ENCODE peak calls at places on chromosome 22, in six cellular contexts. H, N, M, P, D and E are unnamed samples.

GRCh38 chr22:48864748-48865147 is 962.9 kb downstream of the BRD1 start:
- DNase-seq in H (no peak), N (no peak), M (no peak), P (no peak), D (no peak), E (no peak)

GRCh38 chr22:44175676-44176075 is 5.0 kb upstream of the PARVG start:
- DNase-seq in H (no peak), N (no peak), M (no peak), P (no peak), D (no peak), E (no peak)

GRCh38 chr22:43208703-43209522 is 22.0 kb upstream of the TTLL12 start:
- DNase-seq in H (no peak), N (no peak), M (no peak), P (no peak), D (no peak), E (no peak)

GRCh38 chr22:38163844-38164577 is 17.6 kb downstream of the PLA2G6 start:
- DNase-seq in H (no peak), N (no peak), M (no peak), P (no peak), D (no peak), E (no peak)

GRCh38 chr22:42930810-42931420 is 73.8 kb upstream of the ARFGAP3 start:
- DNase-seq in H (no peak), N (no peak), M (no peak), P (peak; percentile 57), D (no peak), E (no peak)

GRCh38 chr22:21951931-21952465 is 650 bp downstream of the PPM1F start:
- DNase-seq in H (no peak), N (peak; percentile 6), M (peak; percentile 4), P (no peak), D (peak; percentile 54), E (no peak)

GRCh38 chr22:18068381-18068988 is 9.3 kb upstream of the PEX26 start:
- DNase-seq in H (no peak), N (no peak), M (no peak), P (peak; percentile 61), D (no peak), E (no peak)

GRCh38 chr22:43262990-43263644 is 76.2 kb upstream of the TTLL12 start:
- DNase-seq in H (peak; percentile 71), N (no peak), M (peak; percentile 37), P (peak; percentile 13), D (peak; percentile 78), E (no peak)

GRCh38 chr22:39723463-39723862 is 152.9 kb downstream of the CACNA1I start:
- DNase-seq in H (no peak), N (no peak), M (no peak), P (no peak), D (no peak), E (no peak)

GRCh38 chr22:44493206-44493605 is 4.8 kb downstream of the RTL6 start:
- DNase-seq in H (no peak), N (no peak), M (no peak), P (no peak), D (no peak), E (no peak)

GRCh38 chr22:40758390-40758789 is 60.8 kb downstream of the SLC25A17 start:
- DNase-seq in H (no peak), N (no peak), M (no peak), P (no peak), D (no peak), E (no peak)

GRCh38 chr22:50008151-50009040 is 4.2 kb downstream of the IL17REL start:
- DNase-seq in H (no peak), N (no peak), M (no peak), P (no peak), D (peak; percentile 4), E (no peak)

GRCh38 chr22:48425091-48425506 is 1402.6 kb downstream of the BRD1 start:
- DNase-seq in H (no peak), N (no peak), M (no peak), P (no peak), D (no peak), E (no peak)

GRCh38 chr22:50710221-50710620 is 27.8 kb upstream of the ACR start:
- DNase-seq in H (no peak), N (no peak), M (no peak), P (no peak), D (no peak), E (no peak)

GRCh38 chr22:40567106-40567505 is 69.4 kb downstream of the MRTFA start:
- DNase-seq in H (no peak), N (peak; percentile 6), M (no peak), P (no peak), D (no peak), E (no peak)

GRCh38 chr22:42461511-42461910 is 29.3 kb upstream of the NFAM1 start:
- DNase-seq in H (no peak), N (no peak), M (no peak), P (no peak), D (no peak), E (no peak)

GRCh38 chr22:35554297-35554845 is 13.7 kb downstream of the RASD2 start:
- DNase-seq in H (no peak), N (no peak), M (no peak), P (no peak), D (no peak), E (no peak)

GRCh38 chr22:34639911-34640310 is 426.0 kb upstream of the ISX start:
- DNase-seq in H (no peak), N (no peak), M (no peak), P (no peak), D (no peak), E (no peak)

GRCh38 chr22:42432020-42432596 is at the start of gene NFAM1:
- DNase-seq in H (no peak), N (no peak), M (no peak), P (no peak), D (peak; percentile 41), E (no peak)

GRCh38 chr22:36743591-36744412 is 32.1 kb downstream of the IFT27 start:
- DNase-seq in H (no peak), N (no peak), M (no peak), P (no peak), D (no peak), E (no peak)

GRCh38 chr22:49693416-49693815 is 134.3 kb downstream of the BRD1 start:
- DNase-seq in H (no peak), N (no peak), M (no peak), P (no peak), D (no peak), E (no peak)

GRCh38 chr22:45181240-45181639 is 17.5 kb downstream of the NUP50 start:
- DNase-seq in H (no peak), N (no peak), M (no peak), P (no peak), D (no peak), E (no peak)

GRCh38 chr22:37710675-37711074 is 13.8 kb downstream of the TRIOBP start:
- DNase-seq in H (no peak), N (no peak), M (no peak), P (no peak), D (no peak), E (no peak)

GRCh38 chr22:33819743-33820142 is 100.5 kb downstream of the LARGE1 start:
- DNase-seq in H (no peak), N (no peak), M (no peak), P (no peak), D (no peak), E (no peak)

GRCh38 chr22:41193829-41194228 is 11.3 kb upstream of the L3MBTL2 start:
- DNase-seq in H (no peak), N (no peak), M (no peak), P (no peak), D (no peak), E (no peak)

DNA sequence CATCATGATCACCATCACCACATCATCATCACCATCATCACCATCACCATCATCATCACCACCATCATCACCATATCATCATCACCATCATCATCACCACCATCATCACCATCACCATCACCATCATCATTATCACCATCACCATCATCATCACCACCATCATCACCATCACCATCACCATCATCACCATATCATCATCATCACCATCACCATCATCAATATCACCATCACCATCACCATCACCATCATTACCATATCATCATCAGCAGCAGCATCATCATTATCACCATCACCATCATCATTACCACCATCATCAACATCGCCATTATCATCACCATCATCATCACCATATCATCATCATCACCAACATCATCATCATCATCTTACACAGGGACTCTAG is 351.1 kb downstream of the MIAT start:
- DNase-seq in H (no peak), N (no peak), M (no peak), P (no peak), D (no peak), E (no peak)
- TF ChIP-seq CTCF in H (no peak), N (no peak), M (no peak), P (no peak), D (no peak), E (no peak)

GRCh38 chr22:46635756-46636155 is 15.6 kb downstream of the GRAMD4 start:
- DNase-seq in H (no peak), N (no peak), M (no peak), P (no peak), D (peak; percentile 35), E (no peak)
- TF ChIP-seq CTCF in H (peak; percentile 33), N (no peak), M (no peak), P (peak; percentile 12), D (no peak), E (no peak)

GRCh38 chr22:31092161-31092560 is 11.0 kb downstream of the SMTN start:
- DNase-seq in H (no peak), N (no peak), M (no peak), P (no peak), D (no peak), E (no peak)

GRCh38 chr22:31089101-31090100 is 8.3 kb downstream of the SMTN start:
- DNase-seq in H (peak; percentile 32), N (no peak), M (peak; percentile 19), P (peak; percentile 5), D (peak; percentile 65), E (no peak)

GRCh38 chr22:31090217-31091085 is 9.3 kb downstream of the SMTN start:
- DNase-seq in H (no peak), N (no peak), M (no peak), P (no peak), D (no peak), E (no peak)

GRCh38 chr22:31093090-31093850 is 12.2 kb downstream of the SMTN start:
- DNase-seq in H (no peak), N (no peak), M (no peak), P (peak; percentile 84), D (no peak), E (no peak)

DNA sequence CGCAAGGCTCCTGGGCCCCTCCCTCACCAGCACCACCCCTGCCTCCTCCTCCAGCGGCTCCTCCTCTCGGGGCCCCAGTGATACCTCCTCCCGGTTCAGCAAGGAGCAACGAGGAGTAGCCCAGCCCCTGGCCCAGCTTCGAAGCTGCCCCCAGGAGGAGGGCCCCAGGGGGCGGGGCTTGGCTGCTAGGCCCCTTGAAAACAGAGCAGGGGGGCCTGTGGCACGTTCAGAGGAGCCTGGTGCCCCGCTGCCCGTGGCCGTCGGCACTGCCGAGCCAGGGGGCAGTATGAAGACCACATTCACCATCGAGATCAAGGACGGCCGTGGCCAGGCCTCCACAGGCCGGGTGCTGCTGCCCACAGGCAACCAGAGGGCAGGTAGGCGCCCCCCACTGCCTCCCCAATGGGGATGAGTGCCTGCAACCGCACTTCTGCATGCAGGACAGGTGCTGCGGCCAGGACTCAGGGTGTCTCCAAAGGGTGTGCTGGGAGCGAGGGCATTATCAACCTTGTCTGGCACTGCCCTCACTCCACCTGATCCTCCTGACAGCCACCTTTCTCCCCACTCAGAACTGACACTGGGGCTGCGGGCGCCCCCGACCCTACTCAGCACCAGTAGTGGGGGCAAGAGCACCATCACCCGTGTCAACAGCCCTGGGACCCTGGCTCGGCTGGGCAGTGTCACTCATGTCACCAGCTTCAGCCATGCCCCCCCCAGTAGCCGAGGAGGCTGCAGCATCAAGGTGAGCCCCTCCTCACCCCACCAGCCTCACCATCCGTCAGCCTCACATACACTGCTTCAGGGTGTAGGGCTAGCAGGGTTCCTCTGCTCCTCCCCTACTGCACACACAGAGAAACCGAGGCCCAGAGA is 10.2 kb downstream of the SMTN start:
- DNase-seq in H (no peak), N (no peak), M (no peak), P (peak; percentile 6), D (no peak), E (no peak)
- TF ChIP-seq CTCF in H (no peak), N (no peak), M (no peak), P (no peak), D (no peak), E (no peak)

GRCh38 chr22:19085233-19086043 is 36.8 kb downstream of the DGCR2 start:
- DNase-seq in H (no peak), N (no peak), M (no peak), P (no peak), D (no peak), E (no peak)
- TF ChIP-seq CTCF in H (peak; percentile 46), N (peak; percentile 64), M (no peak), P (peak; percentile 35), D (peak; percentile 14), E (no peak)